ENCODE peak calls at places on chromosomes 6 and 20, in five cellular contexts. One of them, this sample, is unnamed.

GRCh38 chr20:63325021-63325471 is 32.1 kb downstream of the COL20A1 start:
- DNase-seq in endothelial cell: no peak
- DNase-seq in lung: no peak
- DNase-seq in stomach: no peak
- DNase-seq in KBM-7: no peak
- DNase-seq in this sample: no peak

GRCh38 chr6:137805622-137806021 is 61.4 kb upstream of the TNFAIP3 start:
- DNase-seq in stomach: no peak
- DNase-seq in lung: no peak
- DNase-seq in endothelial cell: no peak
- DNase-seq in KBM-7: no peak
- DNase-seq in this sample: no peak

GRCh38 chr20:25865715-25866656 is 169.3 kb upstream of the ZNF337 start:
- DNase-seq in lung: peak; percentile 76
- DNase-seq in endothelial cell: peak; percentile 77
- DNase-seq in KBM-7: peak; percentile 63
- DNase-seq in stomach: peak; percentile 78
- DNase-seq in this sample: peak; percentile 37

GRCh38 chr6:63352587-63353281 is 33.0 kb upstream of the LGSN start:
- DNase-seq in stomach: peak; percentile 45
- DNase-seq in endothelial cell: peak; percentile 15
- DNase-seq in KBM-7: peak; percentile 94
- DNase-seq in lung: peak; percentile 43
- DNase-seq in this sample: no peak

GRCh38 chr20:7926767-7927166 is 13.5 kb downstream of the HAO1 start:
- DNase-seq in endothelial cell: no peak
- DNase-seq in stomach: no peak
- DNase-seq in lung: no peak
- DNase-seq in KBM-7: peak; percentile 11
- DNase-seq in this sample: no peak

GRCh38 chr20:50314326-50314725 is 123.7 kb downstream of the CEBPB start:
- DNase-seq in endothelial cell: no peak
- DNase-seq in KBM-7: no peak
- DNase-seq in lung: no peak
- DNase-seq in stomach: no peak
- DNase-seq in this sample: no peak

GRCh38 chr20:50520222-50520877 is 10.2 kb downstream of the PTPN1 start:
- DNase-seq in stomach: no peak
- DNase-seq in lung: no peak
- DNase-seq in KBM-7: no peak
- DNase-seq in endothelial cell: no peak
- DNase-seq in this sample: no peak

GRCh38 chr20:63749597-63750508 is 10.3 kb downstream of the SLC2A4RG start:
- DNase-seq in lung: no peak
- DNase-seq in stomach: no peak
- DNase-seq in endothelial cell: no peak
- DNase-seq in KBM-7: no peak
- DNase-seq in this sample: no peak

GRCh38 chr6:27873101-27874030 is 38.8 kb downstream of the OR2B2 start:
- DNase-seq in lung: no peak
- DNase-seq in stomach: peak; percentile 68
- DNase-seq in endothelial cell: peak; percentile 60
- DNase-seq in KBM-7: no peak
- DNase-seq in this sample: peak; percentile 95

GRCh38 chr6:106136845-106137244 is 50.7 kb downstream of the PRDM1 start:
- DNase-seq in KBM-7: no peak
- DNase-seq in stomach: peak; percentile 5
- DNase-seq in endothelial cell: no peak
- DNase-seq in lung: no peak
- DNase-seq in this sample: no peak

GRCh38 chr6:130503146-130503545 is 137.3 kb downstream of the TMEM200A start:
- DNase-seq in endothelial cell: no peak
- DNase-seq in KBM-7: no peak
- DNase-seq in stomach: no peak
- DNase-seq in lung: no peak
- DNase-seq in this sample: peak; percentile 54

GRCh38 chr6:169046483-169047192 is 207.0 kb downstream of the THBS2 start:
- DNase-seq in lung: no peak
- DNase-seq in stomach: no peak
- DNase-seq in KBM-7: no peak
- DNase-seq in endothelial cell: no peak
- DNase-seq in this sample: no peak

GRCh38 chr20:2805682-2806350 is 5.4 kb upstream of the CPXM1 start:
- DNase-seq in stomach: no peak
- DNase-seq in endothelial cell: no peak
- DNase-seq in KBM-7: no peak
- DNase-seq in lung: no peak
- DNase-seq in this sample: no peak

GRCh38 chr6:130191376-130191702 is 31.4 kb downstream of the SAMD3 start:
- DNase-seq in stomach: no peak
- DNase-seq in lung: no peak
- DNase-seq in KBM-7: peak; percentile 25
- DNase-seq in endothelial cell: no peak
- DNase-seq in this sample: no peak

GRCh38 chr6:166737231-166737630 is 110.2 kb upstream of the RPS6KA2 start:
- DNase-seq in lung: no peak
- DNase-seq in endothelial cell: no peak
- DNase-seq in stomach: no peak
- DNase-seq in KBM-7: no peak
- DNase-seq in this sample: no peak

GRCh38 chr6:150934380-150934779 is 68.9 kb downstream of the MTHFD1L start:
- DNase-seq in KBM-7: no peak
- DNase-seq in lung: no peak
- DNase-seq in endothelial cell: no peak
- DNase-seq in stomach: no peak
- DNase-seq in this sample: no peak

GRCh38 chr6:13638014-13638413 is 22.9 kb downstream of the NOL7 start:
- DNase-seq in lung: no peak
- DNase-seq in KBM-7: no peak
- DNase-seq in stomach: no peak
- DNase-seq in endothelial cell: no peak
- DNase-seq in this sample: no peak

GRCh38 chr6:90547079-90547478 is 39.8 kb downstream of the MAP3K7 start:
- DNase-seq in stomach: no peak
- DNase-seq in KBM-7: no peak
- DNase-seq in endothelial cell: no peak
- DNase-seq in lung: no peak
- DNase-seq in this sample: no peak

GRCh38 chr20:17849901-17850673 is 118.5 kb downstream of the SNX5 start:
- DNase-seq in KBM-7: no peak
- DNase-seq in endothelial cell: no peak
- DNase-seq in stomach: peak; percentile 72
- DNase-seq in lung: peak; percentile 50
- DNase-seq in this sample: no peak

GRCh38 chr6:82022614-82023102 is 224.9 kb downstream of the IBTK start:
- DNase-seq in stomach: no peak
- DNase-seq in endothelial cell: no peak
- DNase-seq in KBM-7: no peak
- DNase-seq in lung: no peak
- DNase-seq in this sample: no peak

GRCh38 chr6:148441454-148441911 is 98.8 kb downstream of the SASH1 start:
- DNase-seq in KBM-7: no peak
- DNase-seq in stomach: no peak
- DNase-seq in endothelial cell: no peak
- DNase-seq in lung: no peak
- DNase-seq in this sample: no peak

GRCh38 chr20:13819885-13820645 is 35.2 kb downstream of the NDUFAF5 start:
- DNase-seq in KBM-7: peak; percentile 76
- DNase-seq in endothelial cell: no peak
- DNase-seq in stomach: peak; percentile 29
- DNase-seq in lung: no peak
- DNase-seq in this sample: peak; percentile 60

GRCh38 chr6:160089534-160089897 is 32.1 kb upstream of the SLC22A1 start:
- DNase-seq in lung: no peak
- DNase-seq in endothelial cell: no peak
- DNase-seq in stomach: no peak
- DNase-seq in KBM-7: no peak
- DNase-seq in this sample: no peak

GRCh38 chr6:95503568-95503967 is 73.8 kb upstream of the MANEA start:
- DNase-seq in KBM-7: no peak
- DNase-seq in lung: no peak
- DNase-seq in stomach: no peak
- DNase-seq in endothelial cell: no peak
- DNase-seq in this sample: no peak

This sample was measured in erythroblast.